ENCODE peak calls at places on chromosomes 11 and 22, in four cellular contexts. One of them, this sample, is unnamed.

GRCh38 chr22:20378110-20378509 is 15.8 kb upstream of the ZNF74 start:
- DNase-seq in CD8-positive, alpha-beta memory T cell: no peak
- DNase-seq in HCT116: no peak
- DNase-seq in ovary: no peak
- DNase-seq in this sample: no peak

GRCh38 chr11:102666331-102666957 is 39.1 kb downstream of the MMP27 start:
- DNase-seq in HCT116: peak; percentile 37
- DNase-seq in ovary: no peak
- DNase-seq in CD8-positive, alpha-beta memory T cell: peak; percentile 18
- DNase-seq in this sample: no peak

GRCh38 chr11:87038235-87038960 is 664 bp downstream of the TMEM135 start:
- DNase-seq in HCT116: no peak
- DNase-seq in ovary: no peak
- DNase-seq in CD8-positive, alpha-beta memory T cell: no peak
- DNase-seq in this sample: no peak

GRCh38 chr11:820655-821512 is 2.2 kb downstream of the PNPLA2 start:
- DNase-seq in CD8-positive, alpha-beta memory T cell: no peak
- DNase-seq in ovary: no peak
- DNase-seq in HCT116: no peak
- DNase-seq in this sample: no peak

GRCh38 chr11:103798029-103798428 is 238.4 kb upstream of the DDI1 start:
- DNase-seq in HCT116: no peak
- DNase-seq in CD8-positive, alpha-beta memory T cell: no peak
- DNase-seq in ovary: no peak
- DNase-seq in this sample: no peak

GRCh38 chr11:114181195-114181594 is 115.0 kb upstream of the NNMT start:
- DNase-seq in ovary: no peak
- DNase-seq in CD8-positive, alpha-beta memory T cell: no peak
- DNase-seq in HCT116: no peak
- DNase-seq in this sample: no peak

GRCh38 chr11:42065199-42065598 is 605.7 kb upstream of the LRRC4C start:
- DNase-seq in CD8-positive, alpha-beta memory T cell: no peak
- DNase-seq in HCT116: no peak
- DNase-seq in ovary: no peak
- DNase-seq in this sample: no peak

GRCh38 chr11:112861356-112861755 is 99.9 kb upstream of the NCAM1 start:
- DNase-seq in HCT116: no peak
- DNase-seq in CD8-positive, alpha-beta memory T cell: no peak
- DNase-seq in ovary: no peak
- DNase-seq in this sample: no peak

GRCh38 chr11:115383431-115383830 is 120.8 kb downstream of the CADM1 start:
- DNase-seq in CD8-positive, alpha-beta memory T cell: no peak
- DNase-seq in ovary: no peak
- DNase-seq in HCT116: no peak
- DNase-seq in this sample: no peak

GRCh38 chr22:27401321-27401720 is 400.2 kb downstream of the MN1 start:
- DNase-seq in HCT116: no peak
- DNase-seq in CD8-positive, alpha-beta memory T cell: no peak
- DNase-seq in ovary: no peak
- DNase-seq in this sample: no peak

DNA sequence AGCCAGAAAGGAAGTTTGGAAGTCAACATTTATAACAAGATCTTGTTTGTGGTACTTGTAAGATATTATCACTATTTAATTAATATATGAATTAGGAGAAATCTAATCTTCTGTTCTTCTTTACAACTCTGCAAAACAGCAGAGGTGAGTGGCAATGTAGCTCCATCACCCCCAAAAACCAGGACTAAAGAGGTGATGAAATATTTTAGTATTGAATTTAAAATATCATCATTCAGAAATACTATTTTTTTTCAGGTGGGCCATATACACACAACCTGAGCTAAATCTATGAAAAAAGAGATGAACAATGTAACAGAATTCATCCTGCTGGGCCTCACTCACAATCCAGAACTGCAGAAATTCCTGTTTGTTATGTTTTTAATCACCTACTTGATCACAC is at the start of gene OR4C45:
- DNase-seq in HCT116: no peak
- DNase-seq in CD8-positive, alpha-beta memory T cell: no peak
- DNase-seq in ovary: no peak
- DNase-seq in this sample: no peak
- H3K9me3 ChIP-seq in HCT116: no peaks in the 10 kb centered on the region
- H3K9me3 ChIP-seq in CD8-positive, alpha-beta memory T cell: no peaks in the 10 kb centered on the region
- H3K9me3 ChIP-seq in ovary: no peaks in the 10 kb centered on the region
- H3K9me3 ChIP-seq in this sample: no peaks in the 10 kb centered on the region

GRCh38 chr11:35815556-35816315 is 128.1 kb upstream of the LDLRAD3 start:
- DNase-seq in HCT116: no peak
- DNase-seq in ovary: peak; percentile 33
- DNase-seq in CD8-positive, alpha-beta memory T cell: no peak
- DNase-seq in this sample: no peak

GRCh38 chr11:35825386-35825785 is 118.5 kb upstream of the LDLRAD3 start:
- DNase-seq in CD8-positive, alpha-beta memory T cell: no peak
- DNase-seq in HCT116: no peak
- DNase-seq in ovary: no peak
- DNase-seq in this sample: no peak

GRCh38 chr11:35823742-35824298 is 120.0 kb upstream of the LDLRAD3 start:
- DNase-seq in CD8-positive, alpha-beta memory T cell: no peak
- DNase-seq in ovary: no peak
- DNase-seq in HCT116: no peak
- DNase-seq in this sample: no peak

GRCh38 chr11:35822815-35823495 is 120.9 kb upstream of the LDLRAD3 start:
- DNase-seq in ovary: no peak
- DNase-seq in HCT116: no peak
- DNase-seq in CD8-positive, alpha-beta memory T cell: no peak
- DNase-seq in this sample: no peak

DNA sequence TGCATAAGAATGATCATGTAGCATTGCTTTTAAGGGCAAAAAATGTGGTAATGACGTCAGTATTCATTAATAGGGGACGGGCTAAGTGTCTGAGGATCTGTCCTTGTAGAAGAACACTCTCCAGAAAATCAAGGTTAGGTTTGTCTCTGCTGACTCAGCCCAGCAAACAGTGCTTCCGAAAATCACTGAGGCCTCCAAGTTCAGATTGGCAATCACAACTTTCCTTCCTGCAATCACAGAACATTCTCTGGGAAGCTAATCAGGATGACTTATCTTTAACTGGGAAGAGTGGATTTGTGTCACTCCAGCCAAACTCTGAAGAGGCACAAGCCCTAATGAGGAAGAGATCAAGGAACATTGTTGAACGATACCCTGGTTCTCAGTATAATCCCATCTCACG is 123.2 kb upstream of the LDLRAD3 start:
- DNase-seq in HCT116: no peak
- DNase-seq in CD8-positive, alpha-beta memory T cell: no peak
- DNase-seq in ovary: no peak
- DNase-seq in this sample: no peak
- H3K9me3 ChIP-seq in HCT116: no peaks in the 10 kb centered on the region
- H3K9me3 ChIP-seq in CD8-positive, alpha-beta memory T cell: no peaks in the 10 kb centered on the region
- H3K9me3 ChIP-seq in ovary: no peaks in the 10 kb centered on the region
- H3K9me3 ChIP-seq in this sample: no peaks in the 10 kb centered on the region

GRCh38 chr11:43462359-43462758 is 103.6 kb downstream of the TTC17 start:
- DNase-seq in CD8-positive, alpha-beta memory T cell: no peak
- DNase-seq in ovary: no peak
- DNase-seq in HCT116: no peak
- DNase-seq in this sample: no peak

DNA sequence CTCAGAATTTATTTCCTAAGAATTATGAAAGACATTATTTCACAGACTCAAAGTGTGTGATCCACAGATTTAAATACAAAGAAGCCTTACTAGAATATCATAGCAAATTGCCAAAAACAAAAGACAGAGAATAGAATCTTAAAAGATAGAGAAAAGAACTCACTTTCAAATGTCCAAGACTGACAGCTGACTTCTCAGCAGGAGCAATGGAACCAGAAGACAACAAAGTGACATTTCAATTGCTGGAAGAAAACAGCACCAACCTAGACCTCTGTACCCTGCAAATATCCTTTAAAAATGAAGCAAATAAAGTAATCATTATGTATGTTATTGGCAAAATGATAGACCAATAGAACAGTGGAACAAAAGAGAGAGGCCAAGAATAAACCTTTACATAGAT is 109.2 kb downstream of the TTC17 start:
- DNase-seq in CD8-positive, alpha-beta memory T cell: no peak
- DNase-seq in ovary: no peak
- DNase-seq in HCT116: no peak
- DNase-seq in this sample: no peak
- H3K9me3 ChIP-seq in CD8-positive, alpha-beta memory T cell: peaks cover 5% of the 10 kb centered on the region
- H3K9me3 ChIP-seq in ovary: peaks cover 7% of the 10 kb centered on the region
- H3K9me3 ChIP-seq in HCT116: no peaks in the 10 kb centered on the region
- H3K9me3 ChIP-seq in this sample: peaks cover 9% of the 10 kb centered on the region

GRCh38 chr11:35473975-35474374 is 51.4 kb downstream of the PAMR1 start:
- DNase-seq in CD8-positive, alpha-beta memory T cell: no peak
- DNase-seq in HCT116: no peak
- DNase-seq in ovary: no peak
- DNase-seq in this sample: no peak
- H3K9me3 ChIP-seq in CD8-positive, alpha-beta memory T cell: no peaks in the 10 kb centered on the region
- H3K9me3 ChIP-seq in HCT116: no peaks in the 10 kb centered on the region
- H3K9me3 ChIP-seq in ovary: no peaks in the 10 kb centered on the region
- H3K9me3 ChIP-seq in this sample: no peaks in the 10 kb centered on the region

DNA sequence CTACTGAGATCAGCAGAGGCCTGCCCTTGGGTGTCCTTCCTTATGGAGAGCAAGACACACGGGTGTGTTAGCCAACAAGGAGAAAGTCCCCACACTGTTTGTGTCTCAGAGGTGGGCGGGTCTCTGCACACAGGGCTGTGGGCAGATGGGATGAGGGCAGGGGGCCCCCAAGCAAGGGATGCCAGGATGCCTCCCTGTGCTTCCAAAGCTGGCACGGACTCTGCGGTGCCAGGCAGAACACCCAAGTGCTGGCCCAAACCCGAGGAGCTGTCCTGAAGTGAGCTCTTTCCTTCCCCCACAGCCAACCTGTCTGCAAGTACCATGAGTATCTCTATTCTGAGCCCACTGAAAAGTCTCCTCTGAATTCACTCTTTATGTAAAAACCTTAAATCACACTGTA is 273.3 kb downstream of the CTTN start:
- DNase-seq in CD8-positive, alpha-beta memory T cell: no peak
- DNase-seq in ovary: no peak
- DNase-seq in HCT116: no peak
- DNase-seq in this sample: no peak
- H3K9me3 ChIP-seq in CD8-positive, alpha-beta memory T cell: no peaks in the 10 kb centered on the region
- H3K9me3 ChIP-seq in ovary: no peaks in the 10 kb centered on the region
- H3K9me3 ChIP-seq in HCT116: no peaks in the 10 kb centered on the region
- H3K9me3 ChIP-seq in this sample: no peaks in the 10 kb centered on the region

DNA sequence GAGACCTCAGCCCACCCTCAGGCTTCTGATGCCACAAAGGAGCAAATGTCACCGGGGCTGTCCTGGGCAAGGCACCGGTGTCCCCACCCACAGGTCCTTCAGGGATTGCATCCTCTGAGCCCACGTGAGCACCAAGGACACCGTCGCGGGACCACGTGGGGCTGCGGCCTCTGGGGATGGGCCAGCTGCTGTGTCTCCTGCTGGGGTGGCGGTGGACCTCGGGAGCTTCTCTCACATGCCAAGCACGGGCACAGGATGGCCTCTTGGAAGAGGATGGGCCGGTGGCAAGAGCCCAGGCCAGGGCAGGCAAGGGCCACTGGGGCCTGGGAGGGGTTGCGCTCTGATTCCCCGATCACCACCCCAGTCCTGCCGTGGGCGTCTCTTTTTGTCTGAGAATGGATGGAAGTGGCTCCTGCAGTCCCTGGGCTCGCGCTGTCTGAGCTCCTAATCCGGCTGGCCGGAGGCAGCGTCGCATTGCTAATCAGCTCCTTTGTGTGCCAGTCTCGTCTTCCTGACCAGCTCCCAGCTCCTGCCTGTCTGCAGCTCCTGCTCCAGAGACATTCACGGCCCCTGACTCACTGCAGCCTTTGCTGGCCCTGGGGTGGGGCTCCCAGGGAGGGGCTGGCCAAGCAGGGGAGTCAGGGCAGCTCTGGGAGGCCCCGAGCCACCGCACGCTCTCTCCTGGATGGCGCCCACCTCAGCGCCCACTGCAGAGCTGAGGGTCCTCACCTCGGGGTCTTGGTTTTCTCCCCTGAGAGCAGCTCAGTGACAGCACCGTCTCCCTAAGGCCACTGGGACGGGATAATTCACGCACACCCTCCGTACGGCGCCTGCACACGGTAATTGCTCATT is 146.7 kb downstream of the CTTN start:
- DNase-seq in CD8-positive, alpha-beta memory T cell: no peak
- DNase-seq in ovary: no peak
- DNase-seq in HCT116: no peak
- DNase-seq in this sample: no peak
- H3K9me3 ChIP-seq in CD8-positive, alpha-beta memory T cell: no peaks in the 10 kb centered on the region
- H3K9me3 ChIP-seq in ovary: no peaks in the 10 kb centered on the region
- H3K9me3 ChIP-seq in HCT116: peaks cover 3% of the 10 kb centered on the region
- H3K9me3 ChIP-seq in this sample: no peaks in the 10 kb centered on the region

GRCh38 chr11:12201016-12201985 is 90.9 kb downstream of the MICAL2 start:
- DNase-seq in CD8-positive, alpha-beta memory T cell: no peak
- DNase-seq in HCT116: no peak
- DNase-seq in ovary: no peak
- DNase-seq in this sample: no peak
- H3K9me3 ChIP-seq in CD8-positive, alpha-beta memory T cell: no peaks in the 10 kb centered on the region
- H3K9me3 ChIP-seq in HCT116: no peaks in the 10 kb centered on the region
- H3K9me3 ChIP-seq in ovary: no peaks in the 10 kb centered on the region
- H3K9me3 ChIP-seq in this sample: no peaks in the 10 kb centered on the region